ENCODE peak calls at places on chromosomes 11 and 22, in seven cellular contexts. M is adipocyte, X is fibroblast of lung, E is GM23338, O is GM23248, F is keratinocyte, A is A673. U is an unnamed sample.
A peak's percentile ranks its signal among the peaks of the same experiment; 100 is the strongest.

GRCh38 chr11:94243571-94244229 is 60.7 kb upstream of the IZUMO1R start:
- DNase-seq in A (no peak), O (no peak), M (peak; percentile 9), E (no peak), F (no peak), X (no peak), U (no peak)

GRCh38 chr11:6572215-6572614 is 31.2 kb downstream of the RRP8 start:
- DNase-seq in O (peak; percentile 86), A (no peak), F (peak; percentile 5), X (peak; percentile 67), E (no peak), M (peak; percentile 75), U (no peak)

GRCh38 chr11:120682866-120683265 is 171.3 kb downstream of the GRIK4 start:
- DNase-seq in F (no peak), X (peak; percentile 27), E (no peak), A (no peak), O (peak; percentile 92), M (no peak), U (no peak)

GRCh38 chr11:42996742-42997307 is 315.0 kb upstream of the API5 start:
- DNase-seq in M (no peak), A (no peak), E (no peak), F (no peak), O (no peak), X (no peak), U (no peak)

GRCh38 chr11:59283825-59284772 is 71.4 kb upstream of the MPEG1 start:
- DNase-seq in E (peak; percentile 75), F (no peak), X (peak; percentile 63), A (peak; percentile 56), M (peak; percentile 81), O (peak; percentile 68), U (peak; percentile 37)

GRCh38 chr22:49439373-49439772 is 388.3 kb downstream of the BRD1 start:
- DNase-seq in M (no peak), O (no peak), E (no peak), F (no peak), X (no peak), A (no peak), U (no peak)

GRCh38 chr11:67630230-67630942 is 649 bp upstream of the NUDT8 start:
- DNase-seq in X (peak; percentile 97), F (peak; percentile 86), O (peak; percentile 100), E (peak; percentile 100), M (peak; percentile 100), A (peak; percentile 99), U (peak; percentile 99)

GRCh38 chr11:35650467-35650866 is 12.1 kb upstream of the TRIM44 start:
- DNase-seq in A (no peak), M (no peak), X (no peak), F (no peak), E (no peak), O (no peak), U (no peak)

GRCh38 chr11:47573321-47573720 is 5.4 kb downstream of the KBTBD4 start:
- DNase-seq in E (no peak), M (no peak), F (no peak), O (no peak), A (no peak), X (no peak), U (peak; percentile 54)

GRCh38 chr11:66815646-66816045 is 27.6 kb upstream of the RCE1 start:
- DNase-seq in E (no peak), M (no peak), F (no peak), X (no peak), A (no peak), O (peak; percentile 46), U (no peak)

GRCh38 chr22:46563381-46564083 is 26.1 kb upstream of the CELSR1 start:
- DNase-seq in M (peak; percentile 61), E (peak; percentile 82), X (peak; percentile 51), F (no peak), O (peak; percentile 67), A (peak; percentile 77), U (peak; percentile 76)

GRCh38 chr11:110261195-110262140 is 34.9 kb downstream of the RDX start:
- DNase-seq in E (no peak), M (peak; percentile 36), F (no peak), X (peak; percentile 44), A (no peak), O (no peak), U (no peak)

GRCh38 chr11:125886997-125887372 is 483 bp upstream of the HYLS1 start:
- DNase-seq in A (peak; percentile 12), M (no peak), E (peak; percentile 70), X (no peak), O (peak; percentile 72), F (no peak), U (peak; percentile 73)

GRCh38 chr22:40585205-40585778 is 51.2 kb downstream of the MRTFA start:
- DNase-seq in A (no peak), F (no peak), X (no peak), E (no peak), M (no peak), O (no peak), U (no peak)

GRCh38 chr22:39230261-39231196 is 14.3 kb downstream of the PDGFB start:
- DNase-seq in O (no peak), M (no peak), X (no peak), E (peak; percentile 86), A (no peak), F (no peak), U (no peak)
- H3K4me3 ChIP-seq in O (no peak overlapping the region), M (no peak overlapping the region), X (no peak overlapping the region), E (peak overlapping the region; percentile 37), A (no peak overlapping the region), F (no peak overlapping the region), U (no peak overlapping the region)

GRCh38 chr11:115931684-115932083 is 427.5 kb upstream of the CADM1 start:
- DNase-seq in A (no peak), X (no peak), E (no peak), F (no peak), O (no peak), M (no peak), U (no peak)

GRCh38 chr11:115930276-115930675 is 426.1 kb upstream of the CADM1 start:
- DNase-seq in E (no peak), X (no peak), O (no peak), A (no peak), M (no peak), F (no peak), U (peak; percentile 70)

GRCh38 chr11:115928811-115929210 is 424.6 kb upstream of the CADM1 start:
- DNase-seq in E (no peak), F (no peak), M (no peak), A (no peak), O (no peak), X (no peak), U (no peak)

GRCh38 chr11:115929618-115930129 is 425.5 kb upstream of the CADM1 start:
- DNase-seq in O (no peak), A (no peak), E (no peak), M (no peak), F (no peak), X (no peak), U (no peak)

DNA sequence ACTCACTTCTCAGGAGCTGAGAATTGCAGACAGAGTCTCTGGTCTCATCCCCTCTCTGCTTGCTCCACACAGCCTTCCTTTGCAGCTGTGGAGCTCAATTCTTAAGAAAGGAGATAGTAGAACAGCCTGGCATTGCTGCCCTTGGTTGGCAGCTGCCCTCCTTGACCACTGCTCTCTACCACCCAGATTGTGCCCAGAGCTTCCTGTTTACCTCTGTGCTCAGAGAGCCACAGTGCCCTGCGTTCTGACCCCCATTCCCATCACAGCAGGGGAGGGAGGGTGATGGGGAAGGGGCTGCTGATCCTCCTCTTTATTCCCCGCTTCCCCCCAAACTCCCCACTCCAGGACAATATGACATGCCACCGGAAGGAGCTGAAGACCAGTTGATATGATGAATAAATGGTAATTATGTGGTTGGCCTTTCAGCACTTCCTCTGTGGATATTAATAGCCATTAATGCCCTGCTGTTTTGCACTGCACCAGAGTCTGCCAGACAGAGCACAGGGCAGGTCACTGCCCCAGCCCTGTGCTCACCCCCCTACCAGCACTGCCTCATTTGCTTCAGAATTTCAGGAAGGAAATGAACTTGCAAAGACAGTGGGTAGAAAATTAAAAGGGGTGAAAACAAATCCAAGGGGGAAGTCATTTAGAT is 426.8 kb upstream of the CADM1 start:
- DNase-seq in A (no peak), F (no peak), X (no peak), E (no peak), M (no peak), O (no peak), U (no peak)
- H3K4me3 ChIP-seq in A (no peak overlapping the region), F (no peak overlapping the region), X (no peak overlapping the region), E (no peak overlapping the region), M (no peak overlapping the region), O (no peak overlapping the region), U (no peak overlapping the region)

DNA sequence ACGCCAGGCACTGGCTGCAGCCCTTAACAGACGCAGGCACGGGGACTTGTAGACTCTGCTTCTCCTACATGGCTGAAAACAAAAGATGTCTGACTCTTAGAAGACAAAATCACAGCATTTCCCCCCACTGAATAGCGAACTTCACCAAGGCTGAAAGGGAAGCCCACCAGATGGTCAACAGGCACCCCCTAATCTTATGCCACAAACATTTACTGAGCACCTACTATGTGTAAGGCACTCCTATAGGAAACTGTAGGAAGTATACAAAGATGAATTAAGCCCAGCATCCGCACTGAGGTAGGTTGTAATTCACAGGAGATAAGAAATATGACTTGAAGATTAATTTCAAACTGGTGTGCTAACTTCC is 38.3 kb downstream of the NUMA1 start:
- DNase-seq in A (no peak), F (no peak), X (no peak), E (no peak), O (no peak), M (no peak), U (no peak)
- H3K4me3 ChIP-seq in A (peak overlapping the region; percentile 51), F (peak overlapping the region; percentile 48), X (peak overlapping the region; percentile 47), E (peak overlapping the region; percentile 51), O (peak overlapping the region; percentile 95), M (peak overlapping the region; percentile 93), U (peak overlapping the region; percentile 48)

GRCh38 chr11:128507936-128508335 is 79.4 kb downstream of the ETS1 start:
- DNase-seq in E (no peak), F (no peak), M (no peak), A (no peak), X (no peak), O (no peak), U (no peak)

GRCh38 chr11:128506999-128507591 is 80.3 kb downstream of the ETS1 start:
- DNase-seq in F (no peak), X (peak; percentile 99), O (peak; percentile 99), M (peak; percentile 96), A (peak; percentile 59), E (peak; percentile 62), U (peak; percentile 83)

GRCh38 chr11:128509990-128510389 is 77.4 kb downstream of the ETS1 start:
- DNase-seq in A (no peak), F (no peak), M (peak; percentile 49), O (peak; percentile 68), E (no peak), X (peak; percentile 72), U (no peak)

GRCh38 chr11:128506384-128506783 is 81.0 kb downstream of the ETS1 start:
- DNase-seq in O (no peak), X (no peak), F (no peak), E (no peak), A (no peak), M (peak; percentile 19), U (no peak)

DNA sequence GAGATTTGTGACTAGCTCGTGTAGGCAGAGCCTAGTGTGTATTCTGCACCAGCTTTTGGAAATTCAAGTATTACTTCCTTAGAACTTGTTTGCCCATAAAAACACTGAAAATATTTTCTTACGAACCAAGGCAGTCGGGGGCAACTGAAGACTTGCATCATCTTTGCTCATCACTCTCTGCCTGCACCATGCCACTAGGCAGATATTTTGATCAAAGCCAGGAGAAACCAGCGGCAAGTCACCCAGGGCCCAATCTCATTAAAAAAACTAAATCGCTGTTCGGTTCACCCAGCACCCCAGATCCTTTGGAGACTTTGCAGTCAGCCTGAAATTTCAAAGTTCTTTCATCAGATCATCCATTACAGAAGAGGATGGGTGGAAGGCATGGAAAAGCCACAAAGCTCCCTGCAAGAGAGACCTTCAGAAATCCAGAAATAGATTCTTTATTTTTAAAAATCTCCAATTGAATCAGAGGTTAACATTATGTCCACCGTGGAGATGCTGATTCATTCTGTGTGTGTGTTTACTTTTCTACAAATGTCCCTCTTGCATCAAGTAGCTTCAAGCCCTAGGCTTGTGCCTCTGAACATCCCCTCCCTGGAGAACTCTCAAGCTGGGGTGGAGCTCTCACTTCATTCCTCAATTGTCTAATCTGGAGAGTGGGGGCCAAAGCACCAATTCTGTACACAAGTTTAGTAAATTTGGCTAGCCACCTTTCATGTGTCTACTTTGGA is 78.4 kb downstream of the ETS1 start:
- DNase-seq in E (no peak), X (peak; percentile 88), M (peak; percentile 70), A (no peak), F (no peak), O (peak; percentile 71), U (no peak)
- H3K4me3 ChIP-seq in E (no peak overlapping the region), X (no peak overlapping the region), M (peak overlapping the region; percentile 24), A (no peak overlapping the region), F (no peak overlapping the region), O (peak overlapping the region; percentile 56), U (no peak overlapping the region)

U was measured in heart left ventricle.